ENCODE peak calls at places on chromosome 12, in eight cellular contexts. Z is tibial nerve, A is tibial artery, U is GM06990, S is endothelial cell of umbilical vein, J is neural progenitor cell, D is kidney epithelial cell, I is cardiac muscle cell. O is an unnamed sample.
A peak's percentile ranks its signal among the peaks of the same experiment; 100 is the strongest.

GRCh38 chr12:49540229-49541139 is 1.7 kb downstream of the KCNH3 start:
- DNase-seq in Z (no peak), A (no peak), U (no peak), S (no peak), J (no peak), D (no peak), I (peak; percentile 1), O (no peak)

GRCh38 chr12:1797991-1798733 is 22.2 kb upstream of the LRTM2 start:
- DNase-seq in Z (no peak), A (no peak), U (no peak), S (no peak), J (no peak), D (no peak), I (no peak), O (no peak)

GRCh38 chr12:103924761-103925641 is 5.2 kb upstream of the HSP90B1 start:
- DNase-seq in Z (no peak), A (no peak), U (peak; percentile 84), S (no peak), J (no peak), D (peak; percentile 56), I (no peak), O (peak; percentile 38)

GRCh38 chr12:64160718-64161060 is 61.4 kb downstream of the KICS2 start:
- DNase-seq in Z (no peak), A (no peak), U (no peak), S (peak; percentile 53), J (no peak), D (no peak), I (no peak), O (no peak)

GRCh38 chr12:754871-755562 is 2.6 kb downstream of the WNK1 start:
- DNase-seq in Z (no peak), A (no peak), U (no peak), S (peak; percentile 72), J (peak; percentile 49), D (no peak), I (peak; percentile 23), O (no peak)

GRCh38 chr12:1837541-1838206 is 17.3 kb downstream of the LRTM2 start:
- DNase-seq in Z (no peak), A (no peak), U (no peak), S (peak; percentile 20), J (no peak), D (no peak), I (no peak), O (no peak)

GRCh38 chr12:96121271-96121711 is 72.9 kb upstream of the ELK3 start:
- DNase-seq in Z (no peak), A (no peak), U (no peak), S (peak; percentile 32), J (no peak), D (no peak), I (no peak), O (no peak)

GRCh38 chr12:26378721-26379120 is 183.3 kb downstream of the SSPN start:
- DNase-seq in Z (no peak), A (peak; percentile 30), U (no peak), S (peak; percentile 89), J (no peak), D (no peak), I (no peak), O (no peak)

GRCh38 chr12:27970391-27970980 is 2.0 kb downstream of the PTHLH start:
- DNase-seq in Z (no peak), A (peak; percentile 24), U (peak; percentile 26), S (peak; percentile 31), J (peak; percentile 74), D (no peak), I (peak; percentile 43), O (no peak)

GRCh38 chr12:96516472-96517417 is 27.4 kb downstream of the CFAP54 start:
- DNase-seq in Z (peak; percentile 68), A (peak; percentile 82), U (peak; percentile 70), S (peak; percentile 94), J (peak; percentile 79), D (no peak), I (peak; percentile 84), O (peak; percentile 44)

GRCh38 chr12:55034218-55034617 is 14.4 kb downstream of the NEUROD4 start:
- DNase-seq in Z (no peak), A (no peak), U (no peak), S (no peak), J (no peak), D (no peak), I (no peak), O (no peak)

GRCh38 chr12:83141460-83141994 is 454.8 kb downstream of the TMTC2 start:
- DNase-seq in Z (no peak), A (no peak), U (no peak), S (no peak), J (no peak), D (no peak), I (no peak), O (no peak)

GRCh38 chr12:58435647-58436046 is 484.7 kb downstream of the LRIG3 start:
- DNase-seq in Z (no peak), A (no peak), U (no peak), S (no peak), J (no peak), D (no peak), I (no peak), O (no peak)

GRCh38 chr12:21606175-21606574 is 1.5 kb upstream of the GYS2 start:
- DNase-seq in Z (no peak), A (no peak), U (no peak), S (no peak), J (no peak), D (no peak), I (no peak), O (no peak)

GRCh38 chr12:119682635-119683340 is 14.9 kb downstream of the PRKAB1 start:
- DNase-seq in Z (no peak), A (no peak), U (no peak), S (no peak), J (no peak), D (no peak), I (no peak), O (no peak)

GRCh38 chr12:123336530-123336929 is 28.1 kb downstream of the SBNO1 start:
- DNase-seq in Z (no peak), A (no peak), U (no peak), S (no peak), J (no peak), D (no peak), I (no peak), O (no peak)

GRCh38 chr12:102569803-102570202 is 89.4 kb upstream of the IGF1 start:
- DNase-seq in Z (no peak), A (no peak), U (no peak), S (no peak), J (no peak), D (no peak), I (no peak), O (no peak)

GRCh38 chr12:114690267-114691135 is 6.5 kb upstream of the TBX3 start:
- DNase-seq in Z (no peak), A (no peak), U (no peak), S (no peak), J (no peak), D (no peak), I (no peak), O (no peak)
- H3K27me3 ChIP-seq in Z (peaks cover 89% of the 10 kb centered on the region), A (no peaks in the 10 kb centered on the region), U (no peaks in the 10 kb centered on the region), S (peaks cover 83% of the 10 kb centered on the region), J (peaks cover 100% of the 10 kb centered on the region), D (peaks cover 95% of the 10 kb centered on the region), I (peaks cover 99% of the 10 kb centered on the region), O (peaks cover 71% of the 10 kb centered on the region)

GRCh38 chr12:12356467-12356885 is 402 bp upstream of the BORCS5 start:
- DNase-seq in Z (no peak), A (no peak), U (no peak), S (no peak), J (no peak), D (no peak), I (no peak), O (no peak)

GRCh38 chr12:12356886-12357696 is at the start of gene BORCS5:
- DNase-seq in Z (peak; percentile 92), A (peak; percentile 96), U (peak; percentile 100), S (peak; percentile 90), J (peak; percentile 99), D (peak; percentile 84), I (peak; percentile 96), O (peak; percentile 92)

GRCh38 chr12:12353807-12354206 is 3.1 kb upstream of the BORCS5 start:
- DNase-seq in Z (no peak), A (no peak), U (no peak), S (no peak), J (no peak), D (no peak), I (no peak), O (no peak)

GRCh38 chr12:12357697-12358476 is 1.0 kb downstream of the BORCS5 start:
- DNase-seq in Z (no peak), A (no peak), U (peak; percentile 15), S (peak; percentile 71), J (no peak), D (no peak), I (no peak), O (no peak)

DNA sequence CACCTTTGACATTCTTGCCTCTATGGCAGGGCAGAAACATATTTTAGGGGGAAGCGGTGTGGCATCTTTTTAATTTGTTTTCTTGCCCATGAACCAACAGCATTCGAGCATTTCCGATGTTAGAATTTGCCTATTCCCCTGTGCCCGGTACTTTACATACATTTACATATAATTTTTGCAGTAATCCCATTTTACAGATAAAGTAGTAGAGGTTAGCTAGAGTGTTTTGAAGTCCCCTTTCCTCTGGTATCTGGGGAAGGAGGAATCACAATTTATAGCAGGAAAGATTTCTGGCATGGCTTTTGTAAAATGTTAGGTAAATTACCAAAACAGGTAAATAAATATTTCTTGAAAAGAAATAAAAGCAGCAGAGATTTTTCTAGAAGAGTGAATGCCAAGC is 1.6 kb downstream of the BORCS5 start:
- DNase-seq in Z (no peak), A (no peak), U (peak; percentile 22), S (no peak), J (no peak), D (no peak), I (no peak), O (no peak)
- H3K36me3 ChIP-seq in Z (peaks cover 13% of the 10 kb centered on the region), A (peaks cover 9% of the 10 kb centered on the region), U (peaks cover 2% of the 10 kb centered on the region), S (peaks cover 2% of the 10 kb centered on the region), J (no peaks in the 10 kb centered on the region), D (no peaks in the 10 kb centered on the region), I (no peaks in the 10 kb centered on the region), O (no peaks in the 10 kb centered on the region)

DNA sequence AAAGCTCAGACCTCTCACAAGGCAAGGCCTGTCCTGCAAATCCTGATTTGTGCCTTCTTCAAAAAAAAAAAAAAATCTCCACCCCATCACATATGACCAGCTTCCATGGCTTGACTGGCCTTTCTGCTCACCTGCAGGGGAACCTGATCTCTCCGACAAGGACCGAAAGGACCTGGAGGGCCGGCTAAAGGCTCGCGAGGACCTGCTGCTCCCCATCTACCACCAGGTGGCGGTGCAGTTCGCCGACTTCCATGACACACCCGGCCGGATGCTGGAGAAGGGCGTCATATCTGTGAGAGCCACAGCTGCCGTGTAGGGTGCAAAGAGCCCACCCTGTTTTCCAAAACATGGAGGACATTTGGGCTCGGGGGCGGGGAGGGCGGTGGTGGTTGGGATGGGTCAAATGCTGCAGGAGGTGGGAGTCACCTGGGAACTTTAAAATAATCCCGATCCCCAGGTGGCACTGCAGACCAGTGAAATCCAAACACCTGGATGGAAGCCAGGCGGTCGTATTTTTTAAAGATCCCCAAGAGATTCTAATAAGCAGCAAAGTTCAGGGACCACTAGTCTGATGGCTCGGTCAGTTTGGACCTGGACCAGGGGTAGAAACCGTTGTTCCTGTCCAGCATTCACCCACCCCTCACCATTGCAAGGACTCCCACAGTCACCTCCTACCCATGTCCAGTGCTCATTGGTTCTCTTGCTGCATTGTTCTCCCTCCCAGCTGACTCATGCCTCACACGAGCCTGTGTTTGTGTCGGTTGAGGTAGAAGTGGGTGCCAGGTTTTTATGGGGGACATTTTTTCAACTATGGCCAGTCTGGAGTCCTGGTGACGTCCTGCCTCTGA is 44.8 kb downstream of the FOXN4 start:
- DNase-seq in Z (peak; percentile 54), A (peak; percentile 61), U (peak; percentile 52), S (peak; percentile 40), J (peak; percentile 92), D (no peak), I (peak; percentile 89), O (no peak)
- TF ChIP-seq CTCF in Z (peak; percentile 67), A (peak; percentile 45), U (peak; percentile 93), S (peak; percentile 86), J (peak; percentile 96), D (peak; percentile 85), I (peak; percentile 87), O (peak; percentile 65)

GRCh38 chr12:5039815-5040214 is 3.9 kb upstream of the KCNA5 start:
- DNase-seq in Z (no peak), A (no peak), U (no peak), S (no peak), J (no peak), D (no peak), I (no peak), O (no peak)
- H3K27me3 ChIP-seq in Z (peaks cover 21% of the 10 kb centered on the region), A (no peaks in the 10 kb centered on the region), U (no peaks in the 10 kb centered on the region), S (peaks cover 13% of the 10 kb centered on the region), J (peaks cover 56% of the 10 kb centered on the region), D (peaks cover 26% of the 10 kb centered on the region), I (peaks cover 33% of the 10 kb centered on the region), O (peaks cover 35% of the 10 kb centered on the region)

O was measured in gastrocnemius medialis.